ENCODE peak calls at places on chromosomes 11 and 22, in nine cellular contexts. G is CD4-positive, alpha-beta memory T cell; T is epithelial cell of prostate; C is activated CD4-positive, alpha-beta T cell treated with anti-CD3 and anti-CD28 coated beads, Interleukin-2, amount 10 ng/mL, durations not matched to agents 7 days and 5 days; V is A549; U is Caco-2; A is brain pericyte; Y is activated T-cell treated with anti-CD3 and anti-CD28 coated beads, Interleukin-2, amount 50 U/mL, for 24 hours; O is 8988T. P is an unnamed sample.

GRCh38 chr11:8604078-8604723 is 10.2 kb upstream of the STK33 start:
- DNase-seq in G (no peak), T (peak), C (peak), V (peak), U (peak), A (peak), Y (peak), O (no peak), P (peak)

GRCh38 chr22:29150701-29151100 is 55.0 kb upstream of the EMID1 start:
- DNase-seq in G (no peak), T (no peak), C (no peak), V (no peak), U (no peak), A (no peak), Y (no peak), O (no peak), P (no peak)

GRCh38 chr11:18282626-18283025 is 16.6 kb downstream of the SAA1 start:
- DNase-seq in G (no peak), T (no peak), C (no peak), V (no peak), U (no peak), A (no peak), Y (no peak), O (no peak), P (no peak)

GRCh38 chr11:107197932-107198331 is 179.7 kb upstream of the GUCY1A2 start:
- DNase-seq in G (no peak), T (no peak), C (no peak), V (no peak), U (no peak), A (no peak), Y (no peak), O (no peak), P (no peak)

GRCh38 chr11:34860034-34860433 is 56.1 kb downstream of the APIP start:
- DNase-seq in G (no peak), T (peak), C (no peak), V (no peak), U (no peak), A (no peak), Y (no peak), O (no peak), P (no peak)

GRCh38 chr11:113875414-113876073 is at the start of gene USP28:
- DNase-seq in G (peak), T (peak), C (peak), V (peak), U (peak), A (peak), Y (peak), O (peak), P (peak)

GRCh38 chr22:39292561-39293074 is 26.8 kb downstream of the RPL3 start:
- DNase-seq in G (no peak), T (peak), C (no peak), V (peak), U (peak), A (peak), Y (no peak), O (peak), P (peak)

GRCh38 chr22:27401321-27401720 is 400.2 kb downstream of the MN1 start:
- DNase-seq in G (no peak), T (no peak), C (no peak), V (no peak), U (no peak), A (no peak), Y (no peak), O (no peak), P (no peak)

GRCh38 chr22:48500481-48501230 is 1327.0 kb downstream of the BRD1 start:
- DNase-seq in G (no peak), T (no peak), C (no peak), V (no peak), U (no peak), A (no peak), Y (no peak), O (no peak), P (no peak)

GRCh38 chr22:43994416-43994815 is 29.7 kb upstream of the PARVB start:
- DNase-seq in G (no peak), T (no peak), C (no peak), V (no peak), U (no peak), A (no peak), Y (no peak), O (no peak), P (no peak)

GRCh38 chr11:120774591-120775386 is 249.1 kb upstream of the TBCEL start:
- DNase-seq in G (no peak), T (no peak), C (no peak), V (no peak), U (peak), A (no peak), Y (no peak), O (no peak), P (no peak)

GRCh38 chr22:23386245-23386631 is 193.9 kb downstream of the IGLL1 start:
- DNase-seq in G (no peak), T (no peak), C (no peak), V (no peak), U (no peak), A (no peak), Y (no peak), O (no peak), P (no peak)

GRCh38 chr11:63961608-63962412 is 12.6 kb upstream of the COX8A start:
- DNase-seq in G (no peak), T (no peak), C (peak), V (peak), U (peak), A (no peak), Y (no peak), O (peak), P (no peak)

GRCh38 chr22:27535452-27535851 is 266.1 kb downstream of the MN1 start:
- DNase-seq in G (no peak), T (no peak), C (no peak), V (no peak), U (no peak), A (no peak), Y (no peak), O (no peak), P (no peak)

GRCh38 chr11:35323076-35323868 is 96.1 kb downstream of the SLC1A2 start:
- DNase-seq in G (no peak), T (no peak), C (no peak), V (no peak), U (no peak), A (no peak), Y (no peak), O (no peak), P (no peak)

GRCh38 chr11:117071344-117071787 is 26.9 kb downstream of the SIK3 start:
- DNase-seq in G (no peak), T (no peak), C (no peak), V (peak), U (no peak), A (no peak), Y (no peak), O (no peak), P (no peak)

GRCh38 chr11:116229581-116229980 is 543.2 kb downstream of the BUD13 start:
- DNase-seq in G (no peak), T (no peak), C (no peak), V (no peak), U (no peak), A (no peak), Y (no peak), O (no peak), P (no peak)

GRCh38 chr11:123197711-123198110 is 2.7 kb upstream of the CLMP start:
- DNase-seq in G (no peak), T (peak), C (no peak), V (no peak), U (no peak), A (no peak), Y (no peak), O (no peak), P (peak)